ENCODE peak calls at places on chromosome 3, in ten cellular contexts. S is cardiac muscle cell; H is adrenal gland; D is left ventricle myocardium inferior; C is ovary; J is neuronal stem cell; I is lower lobe of right lung; E is A549; Y is heart left ventricle; T is CD8-positive, alpha-beta T cell. P is an unnamed sample.

GRCh38 chr3:168722091-168722490 is 626.4 kb upstream of the GOLIM4 start:
- DNase-seq in E (no peak), T (no peak), I (no peak), C (no peak), H (no peak), D (no peak), J (no peak), S (no peak), Y (no peak), P (no peak)

GRCh38 chr3:32596926-32597369 is 26.3 kb upstream of the DYNC1LI1 start:
- DNase-seq in J (no peak), S (no peak), D (peak; percentile 38), Y (peak; percentile 54), H (no peak), E (no peak), I (no peak), T (no peak), C (no peak), P (no peak)

GRCh38 chr3:188946837-188947236 is 224.9 kb upstream of the TPRG1 start:
- DNase-seq in E (no peak), S (no peak), J (no peak), C (no peak), H (no peak), Y (no peak), T (no peak), I (no peak), D (no peak), P (no peak)

GRCh38 chr3:40975711-40976121 is 223.6 kb upstream of the CTNNB1 start:
- DNase-seq in H (no peak), T (no peak), D (no peak), S (peak; percentile 12), J (no peak), E (no peak), C (no peak), I (no peak), Y (peak; percentile 45), P (no peak)

GRCh38 chr3:9474482-9474881 is 77.1 kb downstream of the SETD5 start:
- DNase-seq in I (no peak), S (no peak), C (no peak), Y (no peak), J (no peak), D (no peak), E (no peak), T (no peak), H (no peak), P (no peak)

GRCh38 chr3:56421205-56421604 is 47.1 kb downstream of the ERC2 start:
- DNase-seq in H (no peak), T (no peak), D (no peak), J (no peak), I (no peak), Y (no peak), E (no peak), S (no peak), C (no peak), P (no peak)

GRCh38 chr3:25288416-25288815 is 139.6 kb upstream of the RARB start:
- DNase-seq in C (no peak), D (no peak), T (no peak), I (no peak), S (no peak), E (no peak), H (no peak), Y (no peak), J (no peak), P (no peak)

GRCh38 chr3:16917980-16918682 is 33.4 kb downstream of the PLCL2 start:
- DNase-seq in I (no peak), H (no peak), S (no peak), J (no peak), E (no peak), Y (no peak), T (no peak), D (no peak), C (no peak), P (no peak)

GRCh38 chr3:25664066-25664809 is 469 bp downstream of the TOP2B start:
- DNase-seq in D (peak; percentile 73), S (peak; percentile 73), T (peak; percentile 30), J (peak; percentile 68), C (peak; percentile 84), Y (peak; percentile 81), E (peak; percentile 23), H (peak; percentile 84), I (peak; percentile 83), P (peak; percentile 67)

GRCh38 chr3:197031315-197032285 is 2.0 kb upstream of the MELTF start:
- DNase-seq in D (peak; percentile 58), E (peak; percentile 92), C (peak; percentile 57), J (no peak), Y (peak; percentile 86), T (no peak), H (peak; percentile 98), S (no peak), I (no peak), P (no peak)

GRCh38 chr3:126284258-126284904 is 72.8 kb downstream of the KLF15 start:
- DNase-seq in I (no peak), E (no peak), H (no peak), C (no peak), T (no peak), J (no peak), D (no peak), S (no peak), Y (no peak), P (no peak)

GRCh38 chr3:23271876-23272741 is 69.0 kb downstream of the UBE2E2 start:
- DNase-seq in J (no peak), D (no peak), C (no peak), T (no peak), I (no peak), H (no peak), E (no peak), S (no peak), Y (no peak), P (no peak)

GRCh38 chr3:127588675-127589577 is 1.6 kb downstream of the TPRA1 start:
- DNase-seq in J (no peak), Y (no peak), S (peak; percentile 36), E (no peak), T (no peak), C (no peak), D (no peak), I (no peak), H (no peak), P (no peak)

GRCh38 chr3:15638193-15638890 is 36.8 kb downstream of the BTD start:
- DNase-seq in I (no peak), E (no peak), J (no peak), C (no peak), Y (no peak), T (no peak), D (no peak), S (no peak), H (no peak), P (no peak)

GRCh38 chr3:43794776-43795175 is 104.0 kb downstream of the ABHD5 start:
- DNase-seq in H (no peak), C (no peak), E (no peak), I (no peak), D (no peak), T (no peak), S (no peak), Y (no peak), J (no peak), P (no peak)

GRCh38 chr3:155086041-155086440 is 5.9 kb downstream of the MME start:
- DNase-seq in T (no peak), H (no peak), S (no peak), E (no peak), D (no peak), J (no peak), I (no peak), Y (no peak), C (no peak), P (no peak)

GRCh38 chr3:50267280-50267913 is 1.6 kb upstream of the SEMA3B start:
- DNase-seq in I (peak; percentile 80), H (no peak), D (peak; percentile 82), E (no peak), J (no peak), T (no peak), Y (peak; percentile 78), C (peak; percentile 82), S (peak; percentile 62), P (peak; percentile 43)

GRCh38 chr3:45943207-45943846 is at the start of gene CXCR6:
- DNase-seq in Y (no peak), I (no peak), J (no peak), C (no peak), D (no peak), S (no peak), H (no peak), E (no peak), T (no peak), P (no peak)

DNA sequence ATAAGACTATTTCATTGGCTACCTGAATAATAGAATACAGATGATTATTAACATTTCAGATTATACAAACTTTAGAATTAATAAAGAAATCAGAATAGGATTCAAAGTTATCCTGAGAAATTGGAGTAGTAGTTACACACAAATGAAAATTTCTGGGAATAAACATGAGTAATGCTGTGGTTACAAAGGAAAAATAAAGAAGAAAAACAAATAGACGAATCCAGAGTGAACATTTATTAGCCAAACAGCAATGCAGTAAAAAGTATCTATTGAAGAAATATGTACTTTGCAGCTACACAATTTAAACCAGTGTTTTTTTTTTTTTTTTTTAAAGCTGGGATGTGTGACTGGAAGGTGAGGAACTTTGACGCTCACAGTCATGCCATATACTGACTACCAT is 1159.2 kb downstream of the TUSC7 start:
- DNase-seq in E (no peak), C (no peak), D (no peak), Y (no peak), J (no peak), I (no peak), S (no peak), T (no peak), H (no peak), P (no peak)
- H3K27ac ChIP-seq in E (no peak overlapping the region), C (no peak overlapping the region), D (no peak overlapping the region), Y (no peak overlapping the region), J (no peak overlapping the region), I (no peak overlapping the region), S (no peak overlapping the region), T (no peak overlapping the region), H (no peak overlapping the region), P (no peak overlapping the region)

GRCh38 chr3:142501004-142501926 is 53.4 kb upstream of the XRN1 start:
- DNase-seq in I (no peak), E (no peak), S (no peak), Y (no peak), T (no peak), H (no peak), J (no peak), D (no peak), C (no peak), P (no peak)
- H3K27ac ChIP-seq in I (no peak overlapping the region), E (no peak overlapping the region), S (no peak overlapping the region), Y (no peak overlapping the region), T (no peak overlapping the region), H (peak overlapping the region; percentile 76), J (no peak overlapping the region), D (no peak overlapping the region), C (no peak overlapping the region), P (no peak overlapping the region)

DNA sequence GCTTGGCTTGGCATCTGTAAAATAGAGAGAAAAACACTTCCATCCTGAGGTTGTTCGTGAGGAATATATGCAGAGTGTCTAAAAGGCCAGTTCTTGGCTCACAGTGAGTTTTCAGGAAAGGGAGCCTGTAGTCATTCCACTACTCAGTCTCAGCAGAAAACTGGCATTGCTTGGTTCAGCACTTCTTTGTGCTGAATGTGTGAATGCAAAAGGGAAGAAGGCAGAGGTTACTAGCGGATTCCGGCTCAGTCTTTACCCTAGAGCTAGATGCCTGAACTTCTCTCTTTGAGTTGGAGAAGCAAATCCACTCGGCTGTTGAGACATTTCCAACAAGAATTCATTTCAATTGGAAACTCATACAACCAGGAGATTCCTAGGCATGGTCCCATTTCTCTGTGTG is 23.1 kb upstream of the FRMD4B start:
- DNase-seq in D (no peak), E (no peak), I (no peak), J (no peak), C (no peak), T (no peak), S (no peak), Y (peak; percentile 15), H (no peak), P (no peak)
- H3K27ac ChIP-seq in D (peak overlapping the region; percentile 63), E (no peak overlapping the region), I (peak overlapping the region; percentile 42), J (no peak overlapping the region), C (no peak overlapping the region), T (no peak overlapping the region), S (no peak overlapping the region), Y (no peak overlapping the region), H (peak overlapping the region; percentile 15), P (peak overlapping the region; percentile 60)

GRCh38 chr3:20865811-20866210 is 679.8 kb upstream of the SGO1 start:
- DNase-seq in I (no peak), J (no peak), Y (no peak), T (no peak), D (no peak), E (no peak), C (no peak), S (no peak), H (no peak), P (no peak)
- H3K27ac ChIP-seq in I (no peak overlapping the region), J (peak overlapping the region; percentile 6), Y (no peak overlapping the region), T (no peak overlapping the region), D (no peak overlapping the region), E (no peak overlapping the region), C (no peak overlapping the region), S (no peak overlapping the region), H (no peak overlapping the region), P (no peak overlapping the region)